ENCODE peak calls at places on chromosomes 6 and 20, in four cellular contexts. D is brain pericyte, J is GM10248, Q is NCI-H1930. V is an unnamed sample.

GRCh38 chr20:35653430-35653734 is 11.3 kb downstream of the CPNE1 start:
- DNase-seq in D (no peak), Q (no peak), J (no peak), V (no peak)

GRCh38 chr20:37385659-37386504 is 39.9 kb downstream of the SRC start:
- DNase-seq in Q (no peak), J (no peak), D (no peak), V (no peak)

GRCh38 chr6:167824591-167825041 is 2.1 kb upstream of the AFDN start:
- DNase-seq in J (no peak), Q (no peak), D (no peak), V (no peak)

GRCh38 chr20:7180261-7181045 is 413.0 kb downstream of the BMP2 start:
- DNase-seq in J (no peak), Q (no peak), D (no peak), V (no peak)

GRCh38 chr6:90502381-90502780 is 84.5 kb downstream of the MAP3K7 start:
- DNase-seq in D (no peak), J (no peak), Q (no peak), V (no peak)

GRCh38 chr6:131825946-131826345 is 18.1 kb downstream of the ENPP1 start:
- DNase-seq in D (peak; percentile 15), Q (no peak), J (no peak), V (no peak)

GRCh38 chr20:57379263-57379647 is 11.9 kb upstream of the RBM38 start:
- DNase-seq in D (no peak), J (no peak), Q (no peak), V (no peak)

GRCh38 chr6:149728499-149729234 is 10.8 kb upstream of the LATS1 start:
- DNase-seq in J (no peak), Q (no peak), D (no peak), V (no peak)

GRCh38 chr6:103554911-103555310 is 1304.8 kb downstream of the HACE1 start:
- DNase-seq in J (no peak), Q (no peak), D (no peak), V (no peak)

GRCh38 chr6:41100871-41101287 is 28.1 kb downstream of the NFYA start:
- DNase-seq in Q (no peak), J (no peak), D (no peak), V (no peak)

GRCh38 chr6:150201791-150202329 is 59.0 kb downstream of the PPP1R14C start:
- DNase-seq in J (no peak), Q (no peak), D (no peak), V (no peak)

GRCh38 chr20:6583134-6583738 is 184.2 kb upstream of the BMP2 start:
- DNase-seq in J (peak; percentile 46), D (no peak), Q (peak; percentile 32), V (no peak)

GRCh38 chr6:43758617-43759050 is 11.4 kb upstream of the VEGFA start:
- DNase-seq in Q (peak; percentile 29), D (no peak), J (peak; percentile 68), V (no peak)

GRCh38 chr20:43899274-43899878 is 15.3 kb upstream of the TOX2 start:
- DNase-seq in D (no peak), Q (no peak), J (no peak), V (no peak)

GRCh38 chr20:32528291-32528891 is 56.7 kb downstream of the NOL4L start:
- DNase-seq in Q (no peak), J (no peak), D (no peak), V (no peak)

GRCh38 chr6:1027795-1028569 is 283.9 kb upstream of the FOXQ1 start:
- DNase-seq in J (no peak), Q (no peak), D (no peak), V (no peak)

GRCh38 chr20:40686434-40686882 is 2.6 kb downstream of the MAFB start:
- DNase-seq in D (no peak), J (no peak), Q (no peak), V (no peak)

V was measured in NCI-H2081 treated with DMSO at 0.1 percent for 48 hours.